ENCODE peak calls at places on chromosome 15, in ten cellular contexts. H is T-helper 1 cell; W is posterior cingulate gyrus; E is natural killer cell; M is substantia nigra; I is IMR-90; K is neural progenitor cell; Z is stimulated activated CD4-positive, alpha-beta T cell treated with anti-CD3 and anti-CD28 coated beads, Interleukin-4, amount 100 ng/mL, for 48 hours; B is NCI-H69; L is left colon. O is an unnamed sample.

GRCh38 chr15:23397779-23398178 is 43.2 kb downstream of the GOLGA8S start:
- DNase-seq in K (no peak), H (no peak), B (no peak), W (no peak), I (no peak), E (no peak), Z (no peak), L (no peak), M (no peak), O (no peak)

GRCh38 chr15:67914537-67915373 is 74.9 kb upstream of the RNU6-1 start:
- DNase-seq in H (no peak), W (no peak), I (peak; percentile 28), B (peak; percentile 76), Z (no peak), M (peak; percentile 4), E (no peak), L (peak; percentile 80), K (peak; percentile 71), O (no peak)

GRCh38 chr15:40985541-40986330 is 32.5 kb downstream of the CHAC1 start:
- DNase-seq in I (peak; percentile 73), M (no peak), H (no peak), E (no peak), L (no peak), K (no peak), B (no peak), W (no peak), Z (no peak), O (peak; percentile 37)

GRCh38 chr15:60838206-60838605 is 359.3 kb upstream of the ICE2 start:
- DNase-seq in M (no peak), Z (no peak), W (no peak), H (no peak), L (no peak), E (no peak), B (no peak), K (no peak), I (no peak), O (no peak)

GRCh38 chr15:67915374-67916050 is 75.7 kb upstream of the RNU6-1 start:
- DNase-seq in B (peak; percentile 91), L (peak; percentile 88), K (peak; percentile 21), H (no peak), Z (no peak), I (no peak), E (no peak), M (peak; percentile 9), W (no peak), O (no peak)

GRCh38 chr15:50675524-50676144 is 11.0 kb downstream of the TRPM7 start:
- DNase-seq in M (no peak), K (no peak), Z (no peak), E (no peak), L (no peak), I (peak; percentile 59), H (no peak), B (peak; percentile 20), W (no peak), O (no peak)

GRCh38 chr15:90413411-90414379 is 25.7 kb downstream of the IQGAP1 start:
- DNase-seq in L (no peak), Z (no peak), H (no peak), W (no peak), M (no peak), B (no peak), E (no peak), K (no peak), I (peak; percentile 69), O (no peak)

GRCh38 chr15:58438956-58439355 is 7.2 kb downstream of the LIPC start:
- DNase-seq in E (no peak), B (peak; percentile 80), I (peak; percentile 46), W (no peak), K (peak; percentile 60), L (no peak), Z (no peak), H (peak; percentile 5), M (no peak), O (peak; percentile 16)

GRCh38 chr15:25773248-25773647 is 89.9 kb downstream of the ATP10A start:
- DNase-seq in I (no peak), B (no peak), H (no peak), L (no peak), Z (no peak), E (no peak), W (no peak), K (no peak), M (no peak), O (no peak)

GRCh38 chr15:72042054-72042453 is 75.9 kb downstream of the MYO9A start:
- DNase-seq in Z (no peak), B (no peak), I (no peak), H (no peak), K (no peak), L (no peak), W (no peak), M (no peak), E (no peak), O (no peak)

GRCh38 chr15:64536244-64536836 is 76.0 kb downstream of the ZNF609 start:
- DNase-seq in E (no peak), H (no peak), Z (peak; percentile 4), B (no peak), L (no peak), M (no peak), W (no peak), K (no peak), I (peak; percentile 92), O (peak; percentile 40)

GRCh38 chr15:74664028-74664616 is 31.7 kb downstream of the EDC3 start:
- DNase-seq in K (no peak), Z (no peak), L (peak; percentile 82), I (peak; percentile 75), B (peak; percentile 39), H (no peak), E (no peak), W (no peak), M (no peak), O (no peak)

GRCh38 chr15:80640546-80641121 is 54.5 kb upstream of the ABHD17C start:
- DNase-seq in L (no peak), W (no peak), Z (no peak), E (no peak), M (no peak), B (no peak), H (no peak), I (no peak), K (no peak), O (no peak)

GRCh38 chr15:34609658-34610057 is 26.2 kb upstream of the GOLGA8B start:
- DNase-seq in H (no peak), K (no peak), E (no peak), M (no peak), Z (no peak), B (peak; percentile 20), W (no peak), L (no peak), I (no peak), O (no peak)

GRCh38 chr15:58043192-58043903 is 22.2 kb downstream of the ALDH1A2 start:
- DNase-seq in B (peak; percentile 48), W (no peak), L (no peak), M (no peak), I (peak; percentile 39), K (peak; percentile 52), E (no peak), H (no peak), Z (peak; percentile 12), O (no peak)

GRCh38 chr15:43913941-43914340 is 87.1 kb downstream of the WDR76 start:
- DNase-seq in E (no peak), H (no peak), B (no peak), L (no peak), Z (no peak), M (no peak), K (no peak), I (no peak), W (no peak), O (no peak)

GRCh38 chr15:52171386-52171785 is 19.8 kb downstream of the GNB5 start:
- DNase-seq in Z (no peak), I (peak; percentile 24), E (no peak), B (peak; percentile 68), W (no peak), H (no peak), K (no peak), M (no peak), L (no peak), O (no peak)

GRCh38 chr15:20642054-20642767 is 100.6 kb upstream of the GOLGA6L6 start:
- DNase-seq in L (no peak), Z (no peak), K (no peak), H (no peak), W (no peak), B (no peak), I (no peak), E (no peak), M (no peak), O (no peak)

GRCh38 chr15:60370804-60371700 is 26.7 kb downstream of the ANXA2 start:
- DNase-seq in H (no peak), L (peak; percentile 80), I (peak; percentile 99), B (peak; percentile 98), Z (no peak), K (no peak), E (no peak), M (no peak), W (no peak), O (peak; percentile 98)

GRCh38 chr15:82810061-82810862 is 834 bp downstream of the WHAMM start:
- DNase-seq in W (no peak), K (peak; percentile 71), I (peak; percentile 50), E (peak; percentile 44), M (peak; percentile 32), H (peak; percentile 32), Z (peak; percentile 11), B (peak; percentile 60), L (peak; percentile 27), O (no peak)

GRCh38 chr15:100940785-100941379 is 21.7 kb downstream of the LRRK1 start:
- DNase-seq in I (no peak), Z (no peak), W (no peak), B (no peak), H (no peak), K (no peak), L (no peak), M (no peak), E (no peak), O (no peak)

O was measured in AG09309.